ENCODE peak calls at places on chromosomes 11 and 22, in six cellular contexts. U is SK-N-DZ; P is stimulated activated CD8-positive, alpha-beta memory T cell treated with anti-CD3 and anti-CD28 coated beads, Interleukin-12 subunit alpha, Interleukin-12 subunit beta, amount 100 ng/mL, for 1 hour; R is occipital lobe; Q is kidney glomerular epithelial cell; F is stimulated activated CD4-positive, alpha-beta T cell treated with anti-CD3 and anti-CD28 coated beads, Interleukin-12 subunit alpha, Interleukin-12 subunit beta, amount 100 ng/mL, for 24 hours. W is an unnamed sample.

GRCh38 chr11:32092581-32093170 is 1.8 kb downstream of the RCN1 start:
- DNase-seq in Q (no peak), F (no peak), P (no peak), U (no peak), R (no peak), W (no peak)

GRCh38 chr11:555500-556174 is 4.9 kb downstream of the LMNTD2 start:
- DNase-seq in R (no peak), U (no peak), F (no peak), P (no peak), Q (no peak), W (no peak)

GRCh38 chr11:108037636-108038035 is 28.9 kb downstream of the CUL5 start:
- DNase-seq in F (no peak), P (no peak), R (no peak), Q (no peak), U (no peak), W (no peak)

GRCh38 chr11:44759743-44760476 is 33.1 kb downstream of the TSPAN18 start:
- DNase-seq in U (no peak), R (no peak), F (no peak), Q (no peak), P (no peak), W (no peak)

GRCh38 chr11:65254724-65255123 is 7.0 kb upstream of the POLA2 start:
- DNase-seq in R (no peak), U (no peak), Q (no peak), P (no peak), F (no peak), W (no peak)

GRCh38 chr22:46491936-46492335 is 45.5 kb downstream of the CELSR1 start:
- DNase-seq in U (no peak), F (no peak), Q (no peak), R (no peak), P (no peak), W (no peak)

GRCh38 chr22:26642465-26643367 is 14.7 kb upstream of the MIAT start:
- DNase-seq in F (peak; percentile 70), U (no peak), Q (no peak), R (no peak), P (peak; percentile 66), W (no peak)

GRCh38 chr11:122207505-122207904 is 91.5 kb upstream of the BLID start:
- DNase-seq in F (no peak), U (no peak), P (no peak), R (no peak), Q (no peak), W (no peak)

GRCh38 chr11:58391879-58392278 is 14.8 kb downstream of the OR5B3 start:
- DNase-seq in U (no peak), F (no peak), Q (no peak), P (no peak), R (no peak), W (no peak)

GRCh38 chr11:1521382-1522080 is 35.0 kb upstream of the MOB2 start:
- DNase-seq in F (no peak), P (no peak), U (no peak), Q (no peak), R (no peak), W (no peak)

GRCh38 chr22:48265000-48265625 is 1502.7 kb downstream of the TBC1D22A start:
- DNase-seq in Q (no peak), P (no peak), R (no peak), F (no peak), U (no peak), W (no peak)

GRCh38 chr11:17564687-17565042 is 17.6 kb downstream of the OTOG start:
- DNase-seq in P (no peak), R (no peak), U (no peak), Q (no peak), F (no peak), W (no peak)

GRCh38 chr11:15158351-15159015 is 43.8 kb downstream of the INSC start:
- DNase-seq in P (no peak), Q (no peak), R (no peak), U (no peak), F (no peak), W (no peak)

GRCh38 chr11:128335729-128336128 is 251.6 kb downstream of the ETS1 start:
- DNase-seq in U (no peak), R (no peak), F (no peak), P (no peak), Q (no peak), W (no peak)

GRCh38 chr11:122803306-122803705 is 35.0 kb upstream of the CRTAM start:
- DNase-seq in P (no peak), U (no peak), F (no peak), R (no peak), Q (no peak), W (no peak)

GRCh38 chr11:14974723-14975587 is 2.8 kb upstream of the CALCA start:
- DNase-seq in R (no peak), F (peak; percentile 35), Q (no peak), U (peak; percentile 34), P (peak; percentile 25), W (no peak)

GRCh38 chr11:45511566-45511965 is 153.9 kb downstream of the CHST1 start:
- DNase-seq in F (no peak), R (no peak), P (no peak), Q (no peak), U (no peak), W (no peak)

GRCh38 chr11:1561955-1562354 is 10.1 kb downstream of the DUSP8 start:
- DNase-seq in R (no peak), F (no peak), U (no peak), Q (no peak), P (no peak), W (no peak)

GRCh38 chr11:61751384-61751783 is 1.1 kb upstream of the MYRF start:
- DNase-seq in F (no peak), Q (no peak), P (no peak), R (no peak), U (no peak), W (no peak)

GRCh38 chr11:114942207-114942606 is 263.9 kb downstream of the NXPE2 start:
- DNase-seq in P (no peak), F (no peak), R (no peak), U (no peak), Q (peak; percentile 17), W (no peak)